ENCODE peak calls at places on chromosomes 12 and 14, in four cellular contexts. S is A549, O is HepG2, T is K562. R is an unnamed sample.

GRCh38 chr12:3931206-3931605 is 58.0 kb upstream of the PARP11 start:
- DNase-seq in S (no peak), T (no peak), O (no peak), R (no peak)

GRCh38 chr12:92029136-92029535 is 116.5 kb downstream of the BTG1 start:
- DNase-seq in T (no peak), O (no peak), S (no peak), R (no peak)

GRCh38 chr14:76329150-76329881 is 46.6 kb upstream of the ESRRB start:
- DNase-seq in O (no peak), S (no peak), T (no peak), R (no peak)

GRCh38 chr12:23093488-23093887 is 468.5 kb downstream of the ETNK1 start:
- DNase-seq in S (no peak), T (no peak), O (no peak), R (no peak)

GRCh38 chr14:84929834-84930233 is 600.1 kb upstream of the FLRT2 start:
- DNase-seq in T (no peak), O (no peak), S (no peak), R (no peak)

GRCh38 chr12:46214668-46215429 is 54.0 kb downstream of the SLC38A1 start:
- DNase-seq in T (no peak), O (no peak), S (no peak), R (no peak)

GRCh38 chr14:24440606-24441399 is 1.8 kb downstream of the SDR39U1 start:
- DNase-seq in S (no peak), T (no peak), O (no peak), R (no peak)

GRCh38 chr12:5076761-5077160 is 33.1 kb downstream of the KCNA5 start:
- DNase-seq in O (no peak), T (no peak), S (no peak), R (no peak)

GRCh38 chr12:113131556-113131955 is 4.0 kb downstream of the RASAL1 start:
- DNase-seq in O (no peak), S (no peak), T (no peak), R (no peak)

GRCh38 chr12:104667139-104667538 is 210.4 kb downstream of the CHST11 start:
- DNase-seq in S (no peak), T (no peak), O (no peak), R (no peak)

GRCh38 chr12:120972870-120973543 is 5.3 kb upstream of the HNF1A start:
- DNase-seq in T (no peak), O (peak), S (no peak), R (no peak)

GRCh38 chr14:96351986-96352385 is 11.2 kb downstream of the ATG2B start:
- DNase-seq in O (no peak), S (peak), T (no peak), R (no peak)

GRCh38 chr14:72513994-72514659 is 379.8 kb downstream of the DPF3 start:
- DNase-seq in S (peak), O (peak), T (peak), R (peak)

GRCh38 chr12:46677749-46678148 is 148.0 kb downstream of the SLC38A4 start:
- DNase-seq in T (no peak), S (peak), O (peak), R (peak)

GRCh38 chr14:73787760-73788508 is 63.7 kb upstream of the PTGR2 start:
- DNase-seq in S (no peak), T (no peak), O (no peak), R (peak)

GRCh38 chr14:77120771-77121743 is 20.5 kb downstream of the ZDHHC22 start:
- DNase-seq in O (no peak), T (no peak), S (no peak), R (no peak)

GRCh38 chr12:49014547-49014946 is 4.0 kb downstream of the PRKAG1 start:
- DNase-seq in S (peak), T (peak), O (no peak), R (no peak)

GRCh38 chr12:57625261-57626032 is 7.6 kb downstream of the B4GALNT1 start:
- DNase-seq in T (no peak), O (no peak), S (no peak), R (no peak)

GRCh38 chr12:12800406-12801180 is 12.6 kb upstream of the DDX47 start:
- DNase-seq in T (no peak), S (peak), O (no peak), R (no peak)

GRCh38 chr12:5258498-5258897 is 173.4 kb upstream of the NTF3 start:
- DNase-seq in O (no peak), T (no peak), S (no peak), R (no peak)

GRCh38 chr12:110373025-110373876 is 30.3 kb downstream of the ANAPC7 start:
- DNase-seq in S (no peak), O (no peak), T (no peak), R (no peak)

GRCh38 chr14:34012978-34013713 is 62.3 kb upstream of the EGLN3 start:
- DNase-seq in T (no peak), S (no peak), O (no peak), R (no peak)

GRCh38 chr12:40511341-40511740 is 180.9 kb upstream of the CNTN1 start:
- DNase-seq in O (no peak), T (no peak), S (no peak), R (no peak)

GRCh38 chr12:55019784-55020183 is at the start of gene NEUROD4:
- DNase-seq in O (peak), T (peak), S (peak), R (peak)

GRCh38 chr14:84482256-84483071 is 1047.5 kb upstream of the FLRT2 start:
- DNase-seq in O (no peak), T (no peak), S (no peak), R (peak)

GRCh38 chr12:31773223-31773750 is 44.5 kb upstream of the AMN1 start:
- DNase-seq in S (peak), T (no peak), O (peak), R (no peak)

GRCh38 chr12:19012965-19013364 is 116.6 kb upstream of the PLEKHA5 start:
- DNase-seq in S (no peak), T (no peak), O (no peak), R (peak)

GRCh38 chr12:68825569-68826217 is 17.7 kb downstream of the MDM2 start:
- DNase-seq in T (no peak), O (no peak), S (no peak), R (no peak)

GRCh38 chr14:79581912-79582576 is 629.3 kb downstream of the DIO2 start:
- DNase-seq in T (no peak), S (peak), O (no peak), R (no peak)

GRCh38 chr14:58297412-58297761 is 968 bp upstream of the ARID4A start:
- DNase-seq in S (no peak), T (no peak), O (no peak), R (no peak)

GRCh38 chr12:3728686-3729085 is 24.2 kb downstream of the CRACR2A start:
- DNase-seq in O (no peak), S (no peak), T (no peak), R (no peak)

GRCh38 chr12:96193725-96194571 is at the start of gene ELK3:
- DNase-seq in S (peak), O (peak), T (peak), R (peak)

GRCh38 chr14:105442834-105443233 is 23.2 kb downstream of the MTA1 start:
- DNase-seq in O (no peak), S (no peak), T (no peak), R (no peak)

GRCh38 chr12:117461732-117462131 is 100.3 kb upstream of the NOS1 start:
- DNase-seq in O (no peak), T (no peak), S (no peak), R (no peak)

GRCh38 chr12:613996-614726 is 49.1 kb downstream of the NINJ2 start:
- DNase-seq in T (no peak), S (peak), O (peak), R (peak)

GRCh38 chr12:124517260-124518050 is 50.0 kb downstream of the NCOR2 start:
- DNase-seq in S (peak), O (no peak), T (no peak), R (peak)

GRCh38 chr14:86296173-86296572 is 766.2 kb downstream of the FLRT2 start:
- DNase-seq in T (no peak), O (no peak), S (no peak), R (no peak)

GRCh38 chr14:58107947-58108552 is 44.0 kb downstream of the ARMH4 start:
- DNase-seq in S (peak), O (peak), T (peak), R (peak)

GRCh38 chr12:54239568-54239967 is 40.4 kb downstream of the CBX5 start:
- DNase-seq in O (no peak), S (no peak), T (no peak), R (no peak)

GRCh38 chr12:2891240-2892053 is 756 bp downstream of the TULP3 start:
- DNase-seq in T (no peak), O (peak), S (peak), R (peak)

GRCh38 chr12:51726931-51727330 is 121.6 kb downstream of the FIGNL2 start:
- DNase-seq in S (no peak), O (no peak), T (no peak), R (peak)

GRCh38 chr12:51730745-51731144 is 117.8 kb downstream of the FIGNL2 start:
- DNase-seq in O (no peak), T (no peak), S (no peak), R (no peak)

DNA sequence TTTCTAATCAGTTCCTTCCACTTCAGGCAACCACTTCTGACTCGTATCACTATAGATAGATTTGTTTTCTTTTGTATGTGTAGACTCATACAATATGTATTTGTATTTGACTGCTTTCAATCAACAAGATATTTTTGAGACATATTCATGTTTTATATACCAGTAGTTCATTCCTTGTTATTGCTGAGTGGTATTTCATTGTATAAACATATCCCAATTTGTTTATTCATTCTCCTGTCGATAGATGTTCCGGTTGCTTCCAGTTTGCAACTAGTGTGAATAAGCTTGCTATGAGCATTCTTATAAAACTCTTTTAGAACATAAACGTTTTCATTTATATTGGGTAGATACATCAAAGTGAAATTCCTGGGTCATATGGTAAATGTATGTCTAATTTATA is 119.2 kb downstream of the FIGNL2 start:
- DNase-seq in S (no peak), T (no peak), O (no peak), R (no peak)
- TF ChIP-seq MYC in S (no peak), T (no peak), O (no peak), R (no peak)

DNA sequence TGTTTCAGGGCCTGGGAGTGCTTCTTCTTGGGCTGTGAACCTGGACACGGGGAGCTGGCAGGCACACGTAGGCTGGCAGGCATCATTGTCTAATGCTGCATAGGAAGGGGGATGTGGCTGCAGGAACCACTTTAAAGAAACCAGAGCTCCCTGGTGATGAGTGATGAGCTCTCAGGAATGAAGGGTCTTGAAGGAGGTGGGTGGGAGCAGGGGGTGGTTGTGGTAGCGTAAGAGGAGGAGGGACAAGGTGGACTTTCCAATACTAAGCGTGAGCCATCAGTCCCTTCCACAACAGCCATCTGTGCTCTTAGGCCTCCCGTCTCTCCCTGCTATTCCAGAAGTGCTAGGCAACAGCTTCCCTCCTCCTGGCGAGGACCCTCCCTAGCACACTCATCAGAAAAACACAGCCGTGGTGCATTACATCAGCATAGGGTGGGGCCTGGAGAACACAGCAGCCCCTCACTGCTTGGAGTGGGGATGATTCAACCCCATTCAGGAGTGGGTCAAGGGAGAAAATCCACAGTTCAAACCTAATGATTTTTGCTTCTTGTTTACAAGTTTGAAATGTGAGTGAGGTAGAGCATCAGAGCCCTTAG is 356.2 kb upstream of the DDHD1 start:
- DNase-seq in O (no peak), S (no peak), T (no peak), R (no peak)
- TF ChIP-seq JUN in O (no peak), S (no peak), T (no peak), R (no peak)

GRCh38 chr12:9750276-9751203 is 10.2 kb downstream of the CD69 start:
- DNase-seq in T (peak), S (peak), O (peak), R (peak)

GRCh38 chr12:9754097-9754964 is 6.4 kb downstream of the CD69 start:
- DNase-seq in O (no peak), T (no peak), S (no peak), R (no peak)

GRCh38 chr12:9753042-9753820 is 7.5 kb downstream of the CD69 start:
- DNase-seq in T (no peak), O (no peak), S (no peak), R (peak)

GRCh38 chr12:9752145-9752717 is 8.5 kb downstream of the CD69 start:
- DNase-seq in O (no peak), S (no peak), T (no peak), R (no peak)

DNA sequence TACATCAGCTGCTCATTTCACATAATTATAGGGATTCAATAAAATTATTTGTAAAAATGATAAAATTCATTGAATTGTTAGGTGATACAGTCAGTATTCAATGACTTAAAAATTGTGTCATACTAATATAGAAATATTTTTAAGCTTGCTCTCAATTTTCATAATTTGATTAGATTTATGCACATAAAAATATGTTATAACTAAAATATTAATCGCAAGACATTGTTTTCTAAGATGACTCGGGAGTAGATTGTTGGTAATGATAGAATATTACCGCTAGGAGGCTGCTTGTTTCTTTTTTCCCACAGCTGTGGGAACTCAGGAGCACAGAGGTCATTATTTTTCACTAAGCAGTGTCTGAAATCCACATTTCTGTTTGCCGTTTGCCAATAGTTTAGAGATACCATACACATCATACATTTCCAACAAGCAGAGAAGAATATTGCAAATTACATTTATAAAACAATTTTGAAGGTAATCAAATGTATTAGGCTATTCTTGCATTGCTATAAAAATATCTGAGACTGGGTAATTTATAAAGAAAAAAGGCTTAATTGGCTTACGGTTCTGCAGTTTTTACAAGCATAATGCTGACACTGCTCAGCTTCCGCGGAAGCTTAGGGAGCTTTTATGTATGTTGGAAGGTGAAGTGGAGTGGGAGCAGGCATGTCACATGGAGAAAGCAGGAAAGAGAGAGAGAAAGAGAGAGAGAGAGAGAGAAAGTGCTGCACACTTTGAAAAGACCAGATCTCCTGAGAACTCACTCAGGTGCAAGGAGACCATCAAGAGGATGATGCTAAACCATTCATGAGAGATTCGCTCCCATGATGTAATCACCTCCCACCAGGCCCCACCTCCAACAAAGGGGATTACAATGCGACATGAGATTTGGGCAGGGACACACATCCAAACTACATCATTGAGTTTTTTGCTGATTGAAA is 9.2 kb downstream of the CD69 start:
- DNase-seq in S (peak), T (peak), O (peak), R (peak)
- TF ChIP-seq MYC in S (no peak), T (peak), O (no peak), R (no peak)

GRCh38 chr12:78885466-78885865 is 20.9 kb downstream of the SYT1 start:
- DNase-seq in T (no peak), O (no peak), S (no peak), R (no peak)

GRCh38 chr12:78891646-78892353 is 27.2 kb downstream of the SYT1 start:
- DNase-seq in T (no peak), S (no peak), O (no peak), R (no peak)

GRCh38 chr12:78887444-78887843 is 22.9 kb downstream of the SYT1 start:
- DNase-seq in O (no peak), S (no peak), T (no peak), R (no peak)

GRCh38 chr12:78887008-78887407 is 22.4 kb downstream of the SYT1 start:
- DNase-seq in T (no peak), O (peak), S (peak), R (peak)

GRCh38 chr12:78888583-78888982 is 24.0 kb downstream of the SYT1 start:
- DNase-seq in S (peak), T (no peak), O (no peak), R (no peak)
- TF ChIP-seq JUN in S (no peak), T (no peak), O (no peak), R (no peak)

GRCh38 chr14:64708148-64709004 is 4.2 kb downstream of the PLEKHG3 start:
- DNase-seq in T (no peak), O (no peak), S (peak), R (no peak)
- TF ChIP-seq MYC in T (no peak), O (no peak), S (no peak), R (no peak)

GRCh38 chr14:100292301-100292775 is 13.9 kb downstream of the SLC25A29 start:
- DNase-seq in O (no peak), S (no peak), T (no peak), R (no peak)

GRCh38 chr14:100294213-100294962 is 11.9 kb downstream of the SLC25A29 start:
- DNase-seq in T (no peak), S (no peak), O (no peak), R (no peak)

GRCh38 chr14:100294963-100295330 is 11.3 kb downstream of the SLC25A29 start:
- DNase-seq in O (no peak), S (no peak), T (no peak), R (no peak)

GRCh38 chr14:100292776-100293461 is 13.3 kb downstream of the SLC25A29 start:
- DNase-seq in S (no peak), T (no peak), O (no peak), R (no peak)

GRCh38 chr14:100293497-100294212 is 12.6 kb downstream of the SLC25A29 start:
- DNase-seq in O (no peak), T (no peak), S (no peak), R (no peak)
- TF ChIP-seq JUN in O (no peak), T (no peak), S (no peak), R (no peak)

GRCh38 chr14:88481794-88482193 is 73.0 kb downstream of the PTPN21 start:
- DNase-seq in T (no peak), S (no peak), O (no peak), R (no peak)
- TF ChIP-seq MYC in T (no peak), S (no peak), O (no peak), R (no peak)

DNA sequence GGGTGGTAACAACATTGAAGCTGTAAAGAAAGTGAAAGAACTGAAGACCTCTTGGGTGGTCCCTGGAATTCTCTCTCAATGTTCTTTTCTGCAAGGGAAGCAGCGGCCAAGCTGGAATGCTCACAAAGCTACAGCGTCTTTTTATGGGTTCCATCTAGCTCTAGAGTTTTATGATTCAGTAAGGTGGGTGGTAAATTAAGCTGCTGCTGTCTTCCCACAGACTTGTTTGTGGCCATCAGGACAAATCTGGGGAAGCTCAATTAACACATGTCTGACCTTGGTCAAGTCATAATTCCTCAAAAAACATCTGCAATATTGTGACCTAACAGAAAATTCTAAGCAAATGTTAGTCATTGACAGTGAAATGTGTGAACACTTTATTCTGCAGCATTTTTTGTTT is 139.1 kb downstream of the MED13L start:
- DNase-seq in T (no peak), O (no peak), S (no peak), R (no peak)
- TF ChIP-seq JUN in T (no peak), O (no peak), S (no peak), R (no peak)

DNA sequence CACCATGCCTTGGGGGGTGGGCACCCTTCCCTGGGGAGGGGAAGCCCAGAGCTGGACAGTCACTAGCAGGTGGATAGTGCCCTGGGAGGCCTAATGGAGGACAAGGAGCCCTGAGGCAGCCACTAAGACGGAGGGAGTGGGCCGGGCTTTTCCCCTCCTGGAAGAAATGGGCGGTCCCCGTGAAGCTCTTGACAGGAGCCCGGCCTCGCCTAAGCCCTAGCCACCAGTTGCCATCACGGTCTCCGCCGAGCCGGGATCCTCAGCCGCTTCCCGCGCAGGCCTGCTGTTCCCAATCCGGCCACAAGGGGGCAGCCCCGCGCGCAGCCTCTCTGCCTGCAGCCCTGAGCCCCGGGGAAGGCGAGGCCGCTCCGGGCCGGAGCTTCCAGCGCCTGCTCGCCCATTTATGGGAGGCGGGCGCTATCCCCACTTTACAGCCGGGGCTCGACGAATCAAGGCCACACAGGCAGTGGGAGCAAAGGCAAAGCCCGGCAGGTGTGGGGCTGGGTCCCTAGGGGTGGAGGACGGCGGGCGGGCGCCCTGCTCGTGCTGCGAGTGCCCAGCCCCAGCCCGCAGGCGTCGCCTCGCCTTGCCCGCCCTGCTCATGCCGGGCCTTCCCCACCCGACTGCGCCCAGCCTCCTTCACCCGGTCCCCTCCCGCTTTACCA is 61.5 kb downstream of the LGMN start:
- DNase-seq in O (no peak), T (peak), S (peak), R (peak)
- TF ChIP-seq MYC in O (no peak), T (no peak), S (no peak), R (no peak)

R was measured in endothelial cell of umbilical vein.